ENCODE peak calls at places on chromosomes 3 and 15, in four cellular contexts. I, Y, J and R are unnamed samples.
A peak's percentile ranks its signal among the peaks of the same experiment; 100 is the strongest.

GRCh38 chr3:135172191-135172869 is 377.3 kb downstream of the EPHB1 start:
- DNase-seq in I (no peak), J (no peak), Y (no peak), R (no peak)

GRCh38 chr3:15875016-15875689 is 77.4 kb upstream of the ANKRD28 start:
- DNase-seq in I (no peak), J (no peak), Y (no peak), R (no peak)

GRCh38 chr3:106688463-106688862 is 688.8 kb upstream of the CCDC54 start:
- DNase-seq in J (no peak), Y (no peak), I (peak; percentile 47), R (no peak)

GRCh38 chr3:82132210-82133069 is 371.0 kb upstream of the GBE1 start:
- DNase-seq in J (no peak), I (peak; percentile 41), Y (no peak), R (no peak)

GRCh38 chr3:13700889-13701288 is 152.0 kb downstream of the FBLN2 start:
- DNase-seq in J (no peak), Y (no peak), I (no peak), R (no peak)

GRCh38 chr3:149494022-149494758 is 19.7 kb downstream of the TM4SF4 start:
- DNase-seq in I (peak; percentile 64), Y (peak; percentile 46), J (peak; percentile 63), R (peak; percentile 42)

GRCh38 chr3:159852821-159853505 is 135.7 kb upstream of the IL12A start:
- DNase-seq in Y (no peak), I (no peak), J (no peak), R (no peak)

GRCh38 chr3:188396900-188397299 is 242.9 kb downstream of the LPP start:
- DNase-seq in Y (no peak), I (no peak), J (no peak), R (no peak)

GRCh38 chr15:47812436-47813109 is 95.3 kb downstream of the SEMA6D start:
- DNase-seq in I (peak; percentile 11), Y (peak; percentile 20), J (no peak), R (no peak)

GRCh38 chr3:89851974-89852621 is 744.7 kb downstream of the EPHA3 start:
- DNase-seq in I (peak; percentile 36), J (no peak), Y (no peak), R (no peak)

GRCh38 chr15:92091155-92091734 is 237.7 kb downstream of the SLCO3A1 start:
- DNase-seq in J (peak; percentile 63), I (peak; percentile 28), Y (no peak), R (peak; percentile 15)

GRCh38 chr15:85429522-85429921 is 49.1 kb downstream of the AKAP13 start:
- DNase-seq in Y (no peak), I (no peak), J (no peak), R (no peak)

GRCh38 chr15:85427286-85428028 is 47.1 kb downstream of the AKAP13 start:
- DNase-seq in Y (no peak), J (no peak), I (no peak), R (no peak)

GRCh38 chr15:85430406-85431204 is 50.2 kb downstream of the AKAP13 start:
- DNase-seq in Y (no peak), J (no peak), I (no peak), R (no peak)
- TF ChIP-seq TCF7L2 in Y (no peak), J (no peak), I (no peak), R (no peak)

GRCh38 chr3:48633743-48634142 is 1.5 kb downstream of the SLC26A6 start:
- DNase-seq in J (no peak), Y (no peak), I (no peak), R (no peak)

GRCh38 chr3:48633256-48633655 is 2.0 kb downstream of the SLC26A6 start:
- DNase-seq in I (no peak), Y (no peak), J (no peak), R (no peak)

GRCh38 chr3:48636149-48636548 is 888 bp upstream of the SLC26A6 start:
- DNase-seq in I (no peak), Y (no peak), J (no peak), R (no peak)

GRCh38 chr3:48635222-48636021 is at the start of gene SLC26A6:
- DNase-seq in J (peak; percentile 96), Y (peak; percentile 56), I (peak; percentile 93), R (peak; percentile 88)

DNA sequence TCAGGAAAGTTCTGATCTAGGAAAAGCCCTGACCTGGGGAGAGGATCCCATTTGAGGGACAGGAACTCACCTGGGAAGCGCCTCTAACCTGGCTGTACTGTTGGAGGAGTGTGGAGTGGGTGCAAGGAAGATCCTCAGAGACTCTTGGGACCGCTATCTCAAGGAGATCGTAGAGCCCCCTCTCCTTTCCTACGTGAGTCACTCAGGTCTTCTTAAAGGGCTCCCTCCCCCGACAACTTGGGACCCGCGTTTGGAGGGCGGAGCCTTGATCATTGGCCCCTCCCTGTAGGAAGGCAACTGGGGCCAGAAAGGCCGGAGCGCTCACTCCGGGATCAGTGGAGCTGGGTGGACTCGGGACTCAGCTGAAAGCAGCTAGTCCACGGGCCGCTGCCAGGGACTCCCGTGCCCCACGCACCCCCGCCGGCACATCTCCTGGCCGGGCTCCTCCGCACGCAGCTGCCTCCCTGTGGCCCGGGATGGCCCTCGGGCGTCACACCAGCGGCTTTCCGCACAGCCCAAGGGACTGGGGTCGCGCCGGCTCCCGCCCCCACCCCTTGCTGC is 520 bp downstream of the SLC26A6 start:
- DNase-seq in Y (no peak), I (peak; percentile 35), J (peak; percentile 80), R (no peak)
- TF ChIP-seq TCF7L2 in Y (no peak), I (no peak), J (no peak), R (no peak)

DNA sequence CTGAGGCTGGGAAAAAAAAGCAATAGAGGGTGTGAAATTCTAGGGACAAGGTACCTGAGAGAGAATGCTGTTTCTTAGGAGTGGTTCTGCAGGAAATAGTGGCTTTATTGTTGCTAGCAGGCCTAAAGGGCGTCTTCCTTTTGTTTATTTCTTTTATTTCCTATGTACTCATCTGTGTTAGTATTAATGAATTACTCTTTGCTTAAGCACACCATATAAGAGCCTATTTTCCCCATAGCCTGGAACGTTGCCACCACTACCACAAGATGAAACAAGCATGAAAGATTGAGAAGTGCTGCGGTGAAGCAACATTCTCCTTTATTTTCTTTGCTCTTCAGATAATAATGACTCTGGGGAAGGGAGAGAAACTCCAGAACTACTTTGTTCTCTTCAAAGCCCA is 21.3 kb upstream of the GOLIM4 start:
- DNase-seq in J (no peak), I (no peak), Y (no peak), R (no peak)
- TF ChIP-seq TCF7L2 in J (no peak), I (no peak), Y (no peak), R (no peak)

GRCh38 chr3:33061782-33062181 is 35.2 kb downstream of the GLB1 start:
- DNase-seq in I (no peak), J (no peak), Y (no peak), R (no peak)

GRCh38 chr3:33063651-33064051 is 33.3 kb downstream of the GLB1 start:
- DNase-seq in J (no peak), I (no peak), Y (no peak), R (no peak)

GRCh38 chr3:33062814-33063346 is 34.1 kb downstream of the GLB1 start:
- DNase-seq in Y (no peak), I (no peak), J (no peak), R (no peak)

GRCh38 chr3:33067484-33067883 is 29.5 kb downstream of the GLB1 start:
- DNase-seq in I (peak; percentile 66), Y (no peak), J (peak; percentile 43), R (peak; percentile 12)

DNA sequence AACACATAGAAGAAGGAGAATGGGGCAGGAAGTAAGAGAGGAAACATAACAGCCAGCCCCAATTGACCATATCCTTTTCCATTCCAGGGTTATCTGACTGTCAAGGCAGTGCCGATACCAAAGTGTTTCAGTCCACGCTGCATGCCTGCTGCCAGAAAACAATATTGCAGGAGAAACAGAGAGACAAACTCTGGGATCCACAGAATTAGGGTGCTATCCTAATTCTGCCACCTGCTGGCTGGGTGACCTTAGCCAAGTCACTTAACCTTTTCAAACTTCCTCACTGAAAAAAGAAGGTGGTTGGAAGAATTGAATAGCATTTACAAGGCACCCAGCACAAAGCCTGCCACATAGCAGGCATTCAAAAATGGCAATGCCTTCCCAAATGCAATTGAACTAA is 32.0 kb downstream of the GLB1 start:
- DNase-seq in Y (no peak), I (peak; percentile 15), J (peak; percentile 36), R (no peak)
- TF ChIP-seq TCF7L2 in Y (no peak), I (no peak), J (no peak), R (no peak)

DNA sequence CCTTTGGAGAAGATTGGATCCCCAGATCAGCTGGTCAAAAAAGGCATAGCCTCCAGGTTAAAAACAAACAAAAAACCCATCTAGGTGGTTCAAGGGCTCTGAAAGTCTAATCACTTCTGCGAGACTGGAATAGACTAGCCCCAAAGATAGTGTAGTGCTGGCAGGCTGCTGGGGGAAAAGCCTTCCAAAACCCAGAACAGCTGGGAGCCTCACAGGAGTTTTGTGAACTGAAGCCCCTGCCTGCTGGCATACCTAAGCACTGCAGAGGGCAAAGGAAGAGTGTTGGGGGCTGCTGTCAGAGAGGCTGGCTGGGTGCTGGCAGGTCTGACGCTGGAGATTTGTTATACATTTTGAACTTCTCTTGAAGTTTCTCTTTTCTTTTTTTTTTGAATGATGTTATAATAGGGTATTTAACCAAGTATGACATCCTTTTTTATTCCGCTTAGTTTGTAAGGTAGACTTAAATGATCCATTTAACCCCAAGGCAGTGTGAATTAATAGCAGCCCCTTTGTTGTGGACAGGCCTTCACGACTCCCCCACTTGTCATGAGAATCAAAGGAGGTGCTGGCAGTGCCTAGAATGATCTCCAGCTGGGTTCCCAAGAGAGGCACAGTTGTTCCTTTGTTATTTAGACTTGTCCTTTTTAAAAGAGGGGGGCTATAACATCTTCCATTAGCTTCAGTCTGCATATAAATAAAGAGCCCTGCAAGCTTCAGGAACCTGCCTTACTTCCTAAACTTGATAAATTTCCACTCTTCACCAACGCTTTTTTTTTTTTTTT is 53.9 kb downstream of the CRTC3 start:
- DNase-seq in Y (no peak), I (no peak), J (no peak), R (no peak)
- TF ChIP-seq TCF7L2 in Y (no peak), I (no peak), J (no peak), R (no peak)

DNA sequence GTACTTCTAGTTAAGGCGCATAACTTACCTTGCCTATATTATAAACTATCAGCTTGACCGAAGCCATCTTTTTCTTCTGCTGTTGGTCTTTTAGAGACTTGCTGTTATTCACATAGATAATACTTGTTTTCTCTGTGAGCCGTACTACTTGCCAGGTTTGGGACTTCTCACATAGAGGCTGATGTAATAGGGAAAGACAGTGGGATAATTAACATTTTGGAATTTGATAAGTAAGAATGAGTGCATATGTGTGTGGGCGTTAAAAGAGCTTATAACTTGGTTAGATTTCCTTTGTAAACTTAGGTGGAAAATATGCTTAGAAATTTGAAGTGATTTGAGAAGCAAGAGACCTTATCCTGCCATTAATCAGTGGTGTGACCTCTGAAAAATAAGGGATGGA is 47.8 kb downstream of the FNDC3B start:
- DNase-seq in J (no peak), Y (no peak), I (no peak), R (no peak)
- TF ChIP-seq TCF7L2 in J (no peak), Y (no peak), I (no peak), R (no peak)

GRCh38 chr15:67885848-67886247 is 46.0 kb upstream of the RNU6-1 start:
- DNase-seq in J (no peak), I (no peak), Y (no peak), R (no peak)

GRCh38 chr15:67882487-67883227 is 42.8 kb upstream of the RNU6-1 start:
- DNase-seq in I (no peak), Y (no peak), J (peak; percentile 41), R (no peak)

GRCh38 chr15:67884009-67884408 is 44.2 kb upstream of the RNU6-1 start:
- DNase-seq in J (no peak), I (no peak), Y (no peak), R (no peak)

GRCh38 chr15:67883228-67883773 is 43.5 kb upstream of the RNU6-1 start:
- DNase-seq in Y (no peak), I (no peak), J (peak; percentile 25), R (no peak)

GRCh38 chr15:67884514-67885225 is 44.8 kb upstream of the RNU6-1 start:
- DNase-seq in J (peak; percentile 96), Y (no peak), I (peak; percentile 89), R (no peak)
- TF ChIP-seq TCF7L2 in J (no peak), Y (peak; percentile 69), I (no peak), R (peak; percentile 79)